ENCODE peak calls at places on chromosomes 3 and 15, in nine cellular contexts. Q, E, O, X, P, F, Z, J and M are unnamed samples.

GRCh38 chr15:77487479-77487861 is 66.8 kb downstream of the HMG20A start:
- DNase-seq in Q (peak), E (no peak), O (no peak), X (no peak), P (no peak), F (no peak), Z (no peak), J (no peak), M (no peak)

GRCh38 chr3:41893977-41894376 is 67.9 kb downstream of the ULK4 start:
- DNase-seq in Q (peak), E (no peak), O (peak), X (peak), P (no peak), F (no peak), Z (no peak), J (peak), M (peak)

GRCh38 chr15:83869329-83869728 is 215.4 kb downstream of the ADAMTSL3 start:
- DNase-seq in Q (no peak), E (no peak), O (no peak), X (no peak), P (no peak), F (no peak), Z (no peak), J (no peak), M (no peak)

GRCh38 chr15:83285979-83286553 is 1.6 kb upstream of the BNC1 start:
- DNase-seq in Q (peak), E (no peak), O (no peak), X (peak), P (no peak), F (no peak), Z (no peak), J (peak), M (no peak)

GRCh38 chr3:58150800-58151199 is 60.0 kb downstream of the DNASE1L3 start:
- DNase-seq in Q (no peak), E (no peak), O (no peak), X (no peak), P (no peak), F (no peak), Z (no peak), J (no peak), M (no peak)

GRCh38 chr3:113297281-113297680 is 85.9 kb downstream of the BOC start:
- DNase-seq in Q (no peak), E (no peak), O (no peak), X (no peak), P (no peak), F (no peak), Z (no peak), J (no peak), M (no peak)

GRCh38 chr3:99808163-99808794 is 9.4 kb upstream of the CMSS1 start:
- DNase-seq in Q (peak), E (no peak), O (peak), X (peak), P (no peak), F (no peak), Z (no peak), J (peak), M (peak)

GRCh38 chr3:66037986-66038369 is 740 bp downstream of the MAGI1 start:
- DNase-seq in Q (peak), E (no peak), O (no peak), X (peak), P (no peak), F (no peak), Z (no peak), J (no peak), M (no peak)

GRCh38 chr15:58738051-58738707 is 11.3 kb downstream of the ADAM10 start:
- DNase-seq in Q (peak), E (no peak), O (no peak), X (no peak), P (no peak), F (no peak), Z (no peak), J (no peak), M (no peak)

GRCh38 chr3:160676547-160677303 is at the start of gene ARL14:
- DNase-seq in Q (peak), E (no peak), O (no peak), X (peak), P (no peak), F (no peak), Z (no peak), J (peak), M (no peak)

GRCh38 chr3:77530870-77531269 is 491.0 kb downstream of the ROBO2 start:
- DNase-seq in Q (no peak), E (no peak), O (no peak), X (no peak), P (no peak), F (no peak), Z (no peak), J (no peak), M (no peak)

GRCh38 chr3:25229584-25229983 is 198.5 kb upstream of the RARB start:
- DNase-seq in Q (no peak), E (no peak), O (no peak), X (no peak), P (no peak), F (no peak), Z (no peak), J (no peak), M (no peak)

GRCh38 chr3:72185549-72186484 is 400.9 kb upstream of the PROK2 start:
- DNase-seq in Q (peak), E (no peak), O (no peak), X (peak), P (peak), F (no peak), Z (no peak), J (no peak), M (peak)

GRCh38 chr3:109819786-109820185 is 482.4 kb upstream of the DPPA4 start:
- DNase-seq in Q (no peak), E (no peak), O (no peak), X (no peak), P (no peak), F (no peak), Z (no peak), J (no peak), M (no peak)

GRCh38 chr15:38535451-38536200 is 29.0 kb downstream of the RASGRP1 start:
- DNase-seq in Q (no peak), E (no peak), O (no peak), X (no peak), P (no peak), F (no peak), Z (no peak), J (no peak), M (no peak)

GRCh38 chr3:139394116-139394515 is 4.7 kb upstream of the COPB2 start:
- DNase-seq in Q (peak), E (no peak), O (no peak), X (no peak), P (no peak), F (no peak), Z (no peak), J (no peak), M (no peak)

GRCh38 chr15:65792988-65793812 is 1.1 kb upstream of the DENND4A start:
- DNase-seq in Q (no peak), E (no peak), O (no peak), X (no peak), P (no peak), F (no peak), Z (no peak), J (no peak), M (no peak)

GRCh38 chr15:81768773-81769172 is 277.0 kb downstream of the MEX3B start:
- DNase-seq in Q (no peak), E (no peak), O (no peak), X (no peak), P (no peak), F (no peak), Z (no peak), J (no peak), M (no peak)

GRCh38 chr3:134597390-134597975 is 53.3 kb downstream of the KY start:
- DNase-seq in Q (no peak), E (no peak), O (no peak), X (no peak), P (no peak), F (no peak), Z (no peak), J (no peak), M (no peak)

GRCh38 chr15:100191161-100191560 is 150.6 kb downstream of the ADAMTS17 start:
- DNase-seq in Q (no peak), E (no peak), O (no peak), X (no peak), P (no peak), F (no peak), Z (no peak), J (no peak), M (no peak)

GRCh38 chr15:46315540-46315939 is 680.7 kb downstream of the SQOR start:
- DNase-seq in Q (no peak), E (no peak), O (no peak), X (no peak), P (no peak), F (no peak), Z (no peak), J (no peak), M (no peak)

GRCh38 chr3:43061101-43061895 is 44.6 kb downstream of the POMGNT2 start:
- DNase-seq in Q (no peak), E (peak), O (no peak), X (no peak), P (no peak), F (no peak), Z (no peak), J (no peak), M (no peak)

GRCh38 chr3:98972155-98972554 is 70.7 kb upstream of the DCBLD2 start:
- DNase-seq in Q (peak), E (no peak), O (no peak), X (no peak), P (no peak), F (no peak), Z (no peak), J (no peak), M (no peak)

GRCh38 chr15:38252481-38253311 is at the start of gene SPRED1:
- DNase-seq in Q (no peak), E (peak), O (peak), X (peak), P (no peak), F (peak), Z (no peak), J (no peak), M (peak)

GRCh38 chr3:142501004-142501926 is 53.4 kb upstream of the XRN1 start:
- DNase-seq in Q (peak), E (no peak), O (no peak), X (peak), P (no peak), F (no peak), Z (no peak), J (no peak), M (no peak)

GRCh38 chr15:93479679-93480078 is 390.7 kb upstream of the RGMA start:
- DNase-seq in Q (no peak), E (no peak), O (no peak), X (peak), P (no peak), F (no peak), Z (no peak), J (no peak), M (no peak)

GRCh38 chr3:55860040-55860439 is 372.9 kb upstream of the WNT5A start:
- DNase-seq in Q (no peak), E (no peak), O (no peak), X (peak), P (no peak), F (no peak), Z (no peak), J (no peak), M (no peak)

GRCh38 chr3:132654190-132654589 is 5.4 kb downstream of the ACAD11 start:
- DNase-seq in Q (no peak), E (no peak), O (no peak), X (no peak), P (no peak), F (no peak), Z (no peak), J (no peak), M (no peak)

GRCh38 chr3:105829879-105830622 is 38.8 kb downstream of the CBLB start:
- DNase-seq in Q (peak), E (no peak), O (no peak), X (no peak), P (no peak), F (no peak), Z (no peak), J (no peak), M (no peak)

GRCh38 chr15:36529296-36530011 is 50.0 kb upstream of the CDIN1 start:
- DNase-seq in Q (no peak), E (no peak), O (no peak), X (no peak), P (no peak), F (no peak), Z (no peak), J (no peak), M (no peak)

GRCh38 chr15:101651753-101652097 is 456 bp downstream of the TM2D3 start:
- DNase-seq in Q (no peak), E (no peak), O (no peak), X (no peak), P (no peak), F (no peak), Z (no peak), J (peak), M (no peak)

GRCh38 chr15:86653344-86654192 is 573.9 kb downstream of the AGBL1 start:
- DNase-seq in Q (no peak), E (no peak), O (no peak), X (no peak), P (no peak), F (no peak), Z (no peak), J (no peak), M (no peak)

GRCh38 chr3:123067689-123068226 is 933 bp downstream of the PDIA5 start:
- DNase-seq in Q (no peak), E (no peak), O (no peak), X (no peak), P (peak), F (no peak), Z (no peak), J (peak), M (no peak)

GRCh38 chr15:88401269-88401971 is 65.8 kb downstream of the MRPL46 start:
- DNase-seq in Q (no peak), E (no peak), O (no peak), X (no peak), P (no peak), F (no peak), Z (no peak), J (no peak), M (peak)

GRCh38 chr15:48507416-48508065 is 138.0 kb downstream of the FBN1 start:
- DNase-seq in Q (peak), E (no peak), O (no peak), X (peak), P (no peak), F (no peak), Z (no peak), J (peak), M (no peak)

GRCh38 chr15:51108933-51109550 is 14.3 kb upstream of the TNFAIP8L3 start:
- DNase-seq in Q (peak), E (no peak), O (no peak), X (no peak), P (no peak), F (no peak), Z (no peak), J (no peak), M (no peak)